ENCODE peak calls at places on chromosomes 4 and X, in six cellular contexts. One of them, this sample, is unnamed.

GRCh38 chr4:144873591-144873990 is 224.4 kb downstream of the ANAPC10 start:
- DNase-seq in prostate gland: no peak
- DNase-seq in HCT116: no peak
- DNase-seq in suprapubic skin: no peak
- DNase-seq in GM23338: no peak
- DNase-seq in esophagus muscularis mucosa: no peak
- DNase-seq in this sample: no peak

GRCh38 chr4:156118821-156119220 is 165.2 kb upstream of the CTSO start:
- DNase-seq in esophagus muscularis mucosa: no peak
- DNase-seq in HCT116: no peak
- DNase-seq in prostate gland: no peak
- DNase-seq in GM23338: no peak
- DNase-seq in suprapubic skin: no peak
- DNase-seq in this sample: no peak

GRCh38 chr4:74555231-74555630 is 110.3 kb downstream of the AREG start:
- DNase-seq in suprapubic skin: no peak
- DNase-seq in esophagus muscularis mucosa: no peak
- DNase-seq in HCT116: no peak
- DNase-seq in prostate gland: no peak
- DNase-seq in GM23338: no peak
- DNase-seq in this sample: no peak

GRCh38 chr4:81470456-81471327 is 1.0 kb downstream of the RASGEF1B start:
- DNase-seq in prostate gland: peak; percentile 55
- DNase-seq in HCT116: no peak
- DNase-seq in suprapubic skin: peak; percentile 74
- DNase-seq in GM23338: peak; percentile 50
- DNase-seq in esophagus muscularis mucosa: no peak
- DNase-seq in this sample: no peak

GRCh38 chr4:166481739-166482138 is 608.7 kb downstream of the TLL1 start:
- DNase-seq in esophagus muscularis mucosa: no peak
- DNase-seq in HCT116: no peak
- DNase-seq in GM23338: no peak
- DNase-seq in prostate gland: no peak
- DNase-seq in suprapubic skin: no peak
- DNase-seq in this sample: no peak

GRCh38 chr4:7519638-7520373 is 85.1 kb upstream of the PSAPL1 start:
- DNase-seq in esophagus muscularis mucosa: no peak
- DNase-seq in HCT116: no peak
- DNase-seq in prostate gland: no peak
- DNase-seq in suprapubic skin: no peak
- DNase-seq in GM23338: no peak
- DNase-seq in this sample: peak; percentile 81

GRCh38 chr4:41268024-41268423 is 11.3 kb downstream of the UCHL1 start:
- DNase-seq in suprapubic skin: no peak
- DNase-seq in prostate gland: no peak
- DNase-seq in GM23338: no peak
- DNase-seq in esophagus muscularis mucosa: no peak
- DNase-seq in HCT116: no peak
- DNase-seq in this sample: no peak

GRCh38 chr4:143358923-143359694 is 22.4 kb downstream of the GAB1 start:
- DNase-seq in GM23338: no peak
- DNase-seq in suprapubic skin: no peak
- DNase-seq in prostate gland: peak; percentile 91
- DNase-seq in esophagus muscularis mucosa: no peak
- DNase-seq in HCT116: no peak
- DNase-seq in this sample: no peak

GRCh38 chrX:131827935-131828334 is 195.2 kb upstream of the STK26 start:
- DNase-seq in esophagus muscularis mucosa: no peak
- DNase-seq in HCT116: no peak
- DNase-seq in suprapubic skin: no peak
- DNase-seq in GM23338: peak; percentile 77
- DNase-seq in prostate gland: no peak
- DNase-seq in this sample: peak; percentile 28

GRCh38 chr4:116150152-116150551 is 935.2 kb downstream of the TRAM1L1 start:
- DNase-seq in HCT116: no peak
- DNase-seq in suprapubic skin: no peak
- DNase-seq in esophagus muscularis mucosa: no peak
- DNase-seq in prostate gland: no peak
- DNase-seq in GM23338: no peak
- DNase-seq in this sample: no peak

GRCh38 chr4:112830753-112831386 is 193.9 kb downstream of the LARP7 start:
- DNase-seq in GM23338: no peak
- DNase-seq in HCT116: no peak
- DNase-seq in suprapubic skin: no peak
- DNase-seq in esophagus muscularis mucosa: no peak
- DNase-seq in prostate gland: no peak
- DNase-seq in this sample: no peak
- TF ChIP-seq POLR2AphosphoS5 in GM23338: no peak
- TF ChIP-seq POLR2AphosphoS5 in HCT116: no peak
- TF ChIP-seq POLR2AphosphoS5 in suprapubic skin: no peak
- TF ChIP-seq POLR2AphosphoS5 in esophagus muscularis mucosa: no peak
- TF ChIP-seq POLR2AphosphoS5 in prostate gland: no peak
- TF ChIP-seq POLR2AphosphoS5 in this sample: no peak

GRCh38 chr4:89486673-89487072 is 179.1 kb upstream of the GPRIN3 start:
- DNase-seq in HCT116: no peak
- DNase-seq in GM23338: no peak
- DNase-seq in esophagus muscularis mucosa: no peak
- DNase-seq in suprapubic skin: no peak
- DNase-seq in prostate gland: no peak
- DNase-seq in this sample: no peak
- TF ChIP-seq POLR2AphosphoS5 in HCT116: no peak
- TF ChIP-seq POLR2AphosphoS5 in GM23338: no peak
- TF ChIP-seq POLR2AphosphoS5 in esophagus muscularis mucosa: no peak
- TF ChIP-seq POLR2AphosphoS5 in suprapubic skin: no peak
- TF ChIP-seq POLR2AphosphoS5 in prostate gland: no peak
- TF ChIP-seq POLR2AphosphoS5 in this sample: no peak

GRCh38 chr4:87122252-87122651 is 98.2 kb downstream of the KLHL8 start:
- DNase-seq in prostate gland: peak; percentile 81
- DNase-seq in esophagus muscularis mucosa: no peak
- DNase-seq in suprapubic skin: no peak
- DNase-seq in GM23338: no peak
- DNase-seq in HCT116: no peak
- DNase-seq in this sample: no peak

GRCh38 chr4:87121332-87122065 is 98.9 kb downstream of the KLHL8 start:
- DNase-seq in HCT116: no peak
- DNase-seq in suprapubic skin: no peak
- DNase-seq in esophagus muscularis mucosa: no peak
- DNase-seq in prostate gland: peak; percentile 80
- DNase-seq in GM23338: no peak
- DNase-seq in this sample: no peak

GRCh38 chr4:87119965-87120364 is 100.5 kb downstream of the KLHL8 start:
- DNase-seq in prostate gland: no peak
- DNase-seq in esophagus muscularis mucosa: no peak
- DNase-seq in HCT116: no peak
- DNase-seq in suprapubic skin: no peak
- DNase-seq in GM23338: no peak
- DNase-seq in this sample: no peak

GRCh38 chr4:87118826-87119225 is 101.6 kb downstream of the KLHL8 start:
- DNase-seq in esophagus muscularis mucosa: no peak
- DNase-seq in suprapubic skin: no peak
- DNase-seq in HCT116: no peak
- DNase-seq in GM23338: peak; percentile 44
- DNase-seq in prostate gland: no peak
- DNase-seq in this sample: peak; percentile 31

GRCh38 chr4:87120411-87121162 is 99.8 kb downstream of the KLHL8 start:
- DNase-seq in GM23338: no peak
- DNase-seq in HCT116: no peak
- DNase-seq in suprapubic skin: no peak
- DNase-seq in esophagus muscularis mucosa: no peak
- DNase-seq in prostate gland: peak; percentile 93
- DNase-seq in this sample: no peak
- TF ChIP-seq POLR2AphosphoS5 in GM23338: no peak
- TF ChIP-seq POLR2AphosphoS5 in HCT116: no peak
- TF ChIP-seq POLR2AphosphoS5 in suprapubic skin: no peak
- TF ChIP-seq POLR2AphosphoS5 in esophagus muscularis mucosa: peak; percentile 87
- TF ChIP-seq POLR2AphosphoS5 in prostate gland: peak; percentile 89
- TF ChIP-seq POLR2AphosphoS5 in this sample: no peak

GRCh38 chr4:37549003-37549402 is 137.2 kb downstream of the RELL1 start:
- DNase-seq in prostate gland: no peak
- DNase-seq in suprapubic skin: no peak
- DNase-seq in HCT116: no peak
- DNase-seq in esophagus muscularis mucosa: no peak
- DNase-seq in GM23338: no peak
- DNase-seq in this sample: no peak
- TF ChIP-seq POLR2AphosphoS5 in prostate gland: no peak
- TF ChIP-seq POLR2AphosphoS5 in suprapubic skin: no peak
- TF ChIP-seq POLR2AphosphoS5 in HCT116: no peak
- TF ChIP-seq POLR2AphosphoS5 in esophagus muscularis mucosa: no peak
- TF ChIP-seq POLR2AphosphoS5 in GM23338: no peak
- TF ChIP-seq POLR2AphosphoS5 in this sample: no peak

GRCh38 chr4:82901129-82901718 is 689 bp downstream of the THAP9 start:
- DNase-seq in suprapubic skin: no peak
- DNase-seq in prostate gland: no peak
- DNase-seq in HCT116: no peak
- DNase-seq in GM23338: no peak
- DNase-seq in esophagus muscularis mucosa: no peak
- DNase-seq in this sample: no peak
- TF ChIP-seq POLR2AphosphoS5 in suprapubic skin: no peak
- TF ChIP-seq POLR2AphosphoS5 in prostate gland: peak; percentile 54
- TF ChIP-seq POLR2AphosphoS5 in HCT116: no peak
- TF ChIP-seq POLR2AphosphoS5 in GM23338: no peak
- TF ChIP-seq POLR2AphosphoS5 in esophagus muscularis mucosa: peak; percentile 1
- TF ChIP-seq POLR2AphosphoS5 in this sample: peak; percentile 57

GRCh38 chr4:86482851-86483490 is 111.1 kb upstream of the PTPN13 start:
- DNase-seq in esophagus muscularis mucosa: no peak
- DNase-seq in GM23338: peak; percentile 95
- DNase-seq in suprapubic skin: no peak
- DNase-seq in prostate gland: no peak
- DNase-seq in HCT116: no peak
- DNase-seq in this sample: peak; percentile 11
- TF ChIP-seq POLR2AphosphoS5 in esophagus muscularis mucosa: no peak
- TF ChIP-seq POLR2AphosphoS5 in GM23338: no peak
- TF ChIP-seq POLR2AphosphoS5 in suprapubic skin: no peak
- TF ChIP-seq POLR2AphosphoS5 in prostate gland: no peak
- TF ChIP-seq POLR2AphosphoS5 in HCT116: no peak
- TF ChIP-seq POLR2AphosphoS5 in this sample: no peak

GRCh38 chr4:169283114-169283509 is 12.4 kb upstream of the SH3RF1 start:
- DNase-seq in GM23338: no peak
- DNase-seq in suprapubic skin: no peak
- DNase-seq in prostate gland: no peak
- DNase-seq in HCT116: no peak
- DNase-seq in esophagus muscularis mucosa: no peak
- DNase-seq in this sample: no peak

GRCh38 chr4:169279111-169279510 is 8.4 kb upstream of the SH3RF1 start:
- DNase-seq in prostate gland: no peak
- DNase-seq in HCT116: no peak
- DNase-seq in esophagus muscularis mucosa: no peak
- DNase-seq in GM23338: no peak
- DNase-seq in suprapubic skin: no peak
- DNase-seq in this sample: no peak

GRCh38 chr4:169282429-169283113 is 11.8 kb upstream of the SH3RF1 start:
- DNase-seq in HCT116: no peak
- DNase-seq in esophagus muscularis mucosa: no peak
- DNase-seq in suprapubic skin: no peak
- DNase-seq in prostate gland: no peak
- DNase-seq in GM23338: no peak
- DNase-seq in this sample: no peak

GRCh38 chr4:169275180-169275579 is 4.4 kb upstream of the SH3RF1 start:
- DNase-seq in GM23338: no peak
- DNase-seq in prostate gland: no peak
- DNase-seq in suprapubic skin: no peak
- DNase-seq in esophagus muscularis mucosa: no peak
- DNase-seq in HCT116: no peak
- DNase-seq in this sample: no peak

DNA sequence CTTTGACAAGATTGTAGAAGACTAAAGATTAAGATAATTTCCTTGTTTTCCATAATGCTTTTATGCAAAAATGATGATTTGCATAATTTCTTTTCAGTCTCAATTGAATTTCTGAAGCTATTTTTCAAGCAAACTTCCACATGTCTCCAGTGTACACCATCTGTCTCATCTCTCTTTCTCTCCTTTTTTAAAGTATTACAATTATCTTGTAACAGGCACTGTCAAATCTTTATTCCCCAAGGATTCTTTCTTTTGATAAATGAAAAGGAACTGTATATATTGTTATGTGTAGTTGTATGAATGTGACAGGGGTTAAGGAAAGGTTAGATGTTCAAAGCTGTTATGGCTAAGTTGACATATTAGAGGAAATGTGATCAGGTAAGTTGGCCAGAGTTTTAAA is 7.9 kb upstream of the SH3RF1 start:
- DNase-seq in suprapubic skin: no peak
- DNase-seq in prostate gland: no peak
- DNase-seq in GM23338: no peak
- DNase-seq in HCT116: no peak
- DNase-seq in esophagus muscularis mucosa: no peak
- DNase-seq in this sample: no peak
- TF ChIP-seq POLR2AphosphoS5 in suprapubic skin: no peak
- TF ChIP-seq POLR2AphosphoS5 in prostate gland: no peak
- TF ChIP-seq POLR2AphosphoS5 in GM23338: no peak
- TF ChIP-seq POLR2AphosphoS5 in HCT116: no peak
- TF ChIP-seq POLR2AphosphoS5 in esophagus muscularis mucosa: no peak
- TF ChIP-seq POLR2AphosphoS5 in this sample: no peak

DNA sequence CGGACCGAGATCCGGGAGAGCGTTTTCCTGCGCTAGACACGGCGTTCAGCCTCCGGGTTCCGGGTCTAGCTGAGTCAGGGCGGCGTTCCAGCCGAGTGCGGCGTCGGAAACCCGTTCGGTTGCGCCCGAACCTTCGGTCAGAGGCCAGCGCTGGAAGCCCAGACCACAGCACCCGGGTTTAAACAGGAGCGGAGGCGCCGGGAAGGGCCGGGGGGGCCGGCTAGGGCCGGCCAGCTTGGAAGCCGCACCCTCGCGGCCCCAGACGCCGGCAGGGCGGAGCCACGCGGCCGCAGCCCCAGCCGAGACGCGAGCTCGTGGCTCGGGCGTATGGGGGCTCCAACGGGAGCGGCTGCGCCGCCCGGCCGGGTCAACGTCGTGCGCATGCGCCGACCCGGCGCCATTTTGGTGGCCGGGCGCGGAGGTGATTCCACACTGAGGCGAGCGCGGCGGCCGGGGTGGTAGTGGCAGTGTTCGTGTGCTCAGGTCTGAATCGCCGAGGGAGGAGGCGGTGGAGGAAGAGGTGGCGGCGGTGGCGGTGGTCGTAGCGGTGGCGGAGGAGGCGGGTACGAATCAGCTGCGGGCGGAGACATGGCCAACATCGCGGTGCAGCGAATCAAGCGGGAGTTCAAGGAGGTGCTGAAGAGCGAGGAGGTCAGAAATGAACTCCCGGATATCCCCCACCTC is at the start of gene UBE2K:
- DNase-seq in HCT116: peak; percentile 71
- DNase-seq in prostate gland: peak; percentile 75
- DNase-seq in GM23338: peak; percentile 84
- DNase-seq in suprapubic skin: peak; percentile 90
- DNase-seq in esophagus muscularis mucosa: peak; percentile 94
- DNase-seq in this sample: peak; percentile 97
- TF ChIP-seq POLR2AphosphoS5 in HCT116: peak; percentile 92
- TF ChIP-seq POLR2AphosphoS5 in prostate gland: peak; percentile 61
- TF ChIP-seq POLR2AphosphoS5 in GM23338: peak; percentile 90
- TF ChIP-seq POLR2AphosphoS5 in suprapubic skin: peak; percentile 81
- TF ChIP-seq POLR2AphosphoS5 in esophagus muscularis mucosa: peak; percentile 93
- TF ChIP-seq POLR2AphosphoS5 in this sample: peak; percentile 90

GRCh38 chr4:1644906-1645657 is 39.0 kb downstream of the FAM53A start:
- DNase-seq in GM23338: peak; percentile 47
- DNase-seq in esophagus muscularis mucosa: no peak
- DNase-seq in suprapubic skin: no peak
- DNase-seq in prostate gland: peak; percentile 45
- DNase-seq in HCT116: no peak
- DNase-seq in this sample: peak; percentile 86
- TF ChIP-seq POLR2AphosphoS5 in GM23338: no peak
- TF ChIP-seq POLR2AphosphoS5 in esophagus muscularis mucosa: no peak
- TF ChIP-seq POLR2AphosphoS5 in suprapubic skin: no peak
- TF ChIP-seq POLR2AphosphoS5 in prostate gland: peak; percentile 40
- TF ChIP-seq POLR2AphosphoS5 in HCT116: no peak
- TF ChIP-seq POLR2AphosphoS5 in this sample: no peak

This sample was measured in SK-N-SH.